ENCODE peak calls at places on chromosome 21, in five cellular contexts. L, M, T, U and B are unnamed samples.

GRCh38 chr21:31191553-31191952 is 152.5 kb downstream of the TIAM1 start:
- DNase-seq in L (no peak), M (no peak), T (no peak), U (no peak), B (no peak)

GRCh38 chr21:36310016-36310415 is 10.0 kb upstream of the MORC3 start:
- DNase-seq in L (no peak), M (no peak), T (no peak), U (no peak), B (no peak)

GRCh38 chr21:36699546-36700294 is 805 bp downstream of the SIM2 start:
- DNase-seq in L (peak), M (no peak), T (no peak), U (no peak), B (no peak)

GRCh38 chr21:25342811-25343210 is 264.5 kb downstream of the MRPL39 start:
- DNase-seq in L (no peak), M (peak), T (no peak), U (no peak), B (no peak)

GRCh38 chr21:15483138-15483780 is 246.5 kb upstream of the USP25 start:
- DNase-seq in L (peak), M (peak), T (peak), U (peak), B (peak)

GRCh38 chr21:36104306-36105300 is 30.3 kb upstream of the CBR3 start:
- DNase-seq in L (no peak), M (peak), T (peak), U (no peak), B (no peak)

GRCh38 chr21:30600787-30601186 is at the start of gene KRTAP22-1:
- DNase-seq in L (no peak), M (no peak), T (no peak), U (no peak), B (no peak)

GRCh38 chr21:26093094-26093493 is 77.5 kb downstream of the APP start:
- DNase-seq in L (no peak), M (peak), T (no peak), U (no peak), B (no peak)

GRCh38 chr21:44427241-44428120 is 27.8 kb upstream of the LRRC3 start:
- DNase-seq in L (peak), M (no peak), T (peak), U (no peak), B (no peak)

GRCh38 chr21:23936224-23936623 is 1671.1 kb downstream of the MRPL39 start:
- DNase-seq in L (no peak), M (peak), T (no peak), U (peak), B (peak)

GRCh38 chr21:44932366-44933181 is 7.3 kb upstream of the SLX9 start:
- DNase-seq in L (peak), M (no peak), T (peak), U (no peak), B (no peak)

GRCh38 chr21:46122241-46122671 is 24.3 kb downstream of the COL6A2 start:
- DNase-seq in L (peak), M (peak), T (peak), U (no peak), B (no peak)

GRCh38 chr21:29208044-29208665 is 77.7 kb downstream of the MAP3K7CL start:
- DNase-seq in L (no peak), M (no peak), T (no peak), U (no peak), B (no peak)

GRCh38 chr21:25506887-25507286 is 100.4 kb downstream of the MRPL39 start:
- DNase-seq in L (no peak), M (peak), T (no peak), U (peak), B (peak)

GRCh38 chr21:46022551-46023107 is 41.1 kb downstream of the COL6A1 start:
- DNase-seq in L (no peak), M (no peak), T (no peak), U (no peak), B (no peak)

DNA sequence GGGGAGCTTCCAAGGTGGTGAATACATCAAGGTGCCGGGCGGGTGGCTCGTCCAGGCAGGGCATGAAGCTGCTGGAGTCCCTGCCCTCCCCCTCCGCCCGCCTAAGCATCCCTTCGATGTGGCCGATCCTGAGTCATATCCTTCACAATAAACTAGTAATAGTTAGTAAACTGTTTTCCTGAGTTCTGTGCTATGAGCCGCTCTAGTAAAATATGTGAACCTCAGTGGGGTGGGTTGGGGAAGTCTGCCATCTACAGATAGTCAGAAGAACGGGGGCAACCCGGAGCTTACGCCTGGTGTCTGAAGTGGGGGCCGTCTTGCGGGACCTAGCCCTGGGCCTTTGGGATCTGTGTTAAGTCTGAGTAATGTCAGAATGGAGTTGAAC is 21.6 kb downstream of the C2CD2 start:
- DNase-seq in L (no peak), M (peak), T (no peak), U (peak), B (peak)
- TF ChIP-seq CTCF in L (no peak), M (peak), T (no peak), U (peak), B (peak)

GRCh38 chr21:41765393-41765950 is 1.4 kb downstream of the RIPK4 start:
- DNase-seq in L (no peak), M (no peak), T (no peak), U (no peak), B (no peak)
- H3K4me3 ChIP-seq in L (peak), M (no peak), T (peak), U (no peak), B (peak)

GRCh38 chr21:18041012-18041411 is 203.6 kb upstream of the CHODL start:
- DNase-seq in L (no peak), M (peak), T (no peak), U (no peak), B (no peak)
- TF ChIP-seq CTCF in L (peak), M (no peak), T (peak), U (no peak), B (no peak)

DNA sequence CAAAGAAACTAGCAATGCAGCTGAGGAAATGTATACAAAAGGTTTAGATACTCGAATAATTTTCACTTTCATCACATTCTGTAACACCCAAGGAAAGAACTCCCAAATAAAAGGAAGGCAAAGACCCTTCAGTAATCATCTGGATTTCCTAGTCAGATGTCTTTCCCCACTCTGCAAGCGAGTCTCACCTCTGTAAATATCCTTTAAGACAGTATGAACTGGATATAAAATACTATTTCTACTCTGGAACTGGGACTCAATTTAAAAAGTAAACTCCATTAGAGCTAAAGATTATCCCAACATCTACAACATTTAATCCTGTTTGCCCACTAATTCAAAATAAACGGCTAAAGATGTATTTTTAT is 27.0 kb downstream of the C2CD2 start:
- DNase-seq in L (no peak), M (no peak), T (no peak), U (no peak), B (no peak)
- H3K4me3 ChIP-seq in L (peak), M (peak), T (peak), U (peak), B (peak)

DNA sequence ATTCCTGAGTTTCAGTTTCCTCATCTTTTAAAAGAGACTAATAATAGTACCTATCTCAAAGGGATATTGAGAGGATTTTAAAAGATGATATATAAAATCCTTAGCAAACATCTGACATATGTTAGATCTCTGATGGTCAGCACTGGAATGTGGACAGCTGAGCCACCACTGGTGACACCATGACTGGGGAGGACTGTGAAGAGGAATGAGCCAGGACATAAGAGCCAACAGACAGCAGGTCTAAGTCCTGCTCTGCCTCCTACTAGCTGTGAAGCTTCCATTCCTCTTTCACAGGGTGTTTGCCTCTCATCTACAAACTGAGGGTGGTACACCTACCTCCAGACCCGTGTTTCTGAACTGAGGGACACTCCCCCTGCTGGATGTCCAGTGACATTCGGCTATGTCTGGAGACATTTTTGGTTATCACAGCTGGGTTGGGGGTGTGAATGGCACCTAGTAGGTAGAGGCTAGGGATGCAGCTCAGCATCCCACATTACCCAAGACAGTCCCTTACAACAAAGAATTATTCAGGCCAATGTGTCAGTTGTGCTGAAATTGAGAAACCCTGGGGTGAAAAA is 109.1 kb upstream of the OLIG2 start:
- DNase-seq in L (no peak), M (peak), T (no peak), U (no peak), B (no peak)
- TF ChIP-seq CTCF in L (no peak), M (peak), T (no peak), U (peak), B (no peak)

DNA sequence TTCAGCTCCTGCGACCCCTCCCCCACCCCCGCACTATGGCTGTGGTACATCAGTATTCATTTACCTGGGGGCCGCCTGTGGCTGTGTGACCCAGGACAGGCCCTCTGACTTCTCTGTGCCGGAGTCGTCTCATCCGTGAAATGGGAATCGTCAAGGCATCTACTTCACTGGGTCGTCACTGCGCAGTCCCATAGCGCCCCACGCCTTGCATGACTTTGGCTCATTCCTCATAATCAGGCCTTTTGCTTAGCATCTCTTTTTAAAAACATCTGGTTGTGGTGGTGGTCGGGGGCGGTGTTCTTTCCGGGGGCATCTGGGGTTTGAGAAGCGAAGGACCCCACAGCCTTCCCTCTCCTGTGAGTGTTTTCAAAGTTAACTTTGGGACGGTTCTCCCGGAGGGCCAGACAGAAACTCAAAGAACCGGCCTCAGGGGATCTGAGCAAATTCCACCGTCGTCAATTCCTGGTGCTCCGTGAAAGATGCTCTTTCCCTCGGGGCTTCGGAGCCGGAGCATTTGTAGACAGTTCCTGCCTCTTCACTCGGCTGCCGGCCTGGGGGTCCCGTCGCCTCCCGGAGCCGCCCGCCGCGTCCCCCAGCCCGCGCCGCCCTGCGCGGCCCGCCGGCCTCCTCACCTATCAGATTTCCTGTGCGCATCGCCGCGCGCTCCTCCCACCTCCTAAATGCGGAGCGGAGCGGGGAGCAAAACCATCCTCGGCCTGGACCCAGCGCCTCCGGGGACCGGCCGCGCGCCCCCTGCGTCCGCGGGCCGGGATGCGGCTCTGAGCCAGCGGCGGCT is at the start of gene B3GALT5:
- DNase-seq in L (no peak), M (no peak), T (no peak), U (no peak), B (no peak)
- H3K4me3 ChIP-seq in L (no peak), M (no peak), T (no peak), U (peak), B (peak)